ENCODE peak calls at places on chromosomes 6 and 20, in four cellular contexts. F, W, E and Z are unnamed samples.

GRCh38 chr6:104143757-104144156 is 716.0 kb downstream of the HACE1 start:
- DNase-seq in F (no peak), W (no peak), E (no peak), Z (no peak)

GRCh38 chr6:87832025-87832825 is 130.2 kb upstream of the AKIRIN2 start:
- DNase-seq in F (no peak), W (no peak), E (peak), Z (no peak)

GRCh38 chr6:92715991-92716390 is 703.4 kb downstream of the EPHA7 start:
- DNase-seq in F (no peak), W (no peak), E (no peak), Z (no peak)

GRCh38 chr20:58708246-58708931 is 15.8 kb downstream of the NPEPL1 start:
- DNase-seq in F (no peak), W (no peak), E (peak), Z (no peak)

GRCh38 chr6:20837189-20837588 is 302.9 kb downstream of the CDKAL1 start:
- DNase-seq in F (no peak), W (no peak), E (no peak), Z (no peak)

GRCh38 chr20:51541189-51542032 is 1.1 kb downstream of the NFATC2 start:
- DNase-seq in F (peak), W (no peak), E (no peak), Z (peak)

GRCh38 chr6:154969796-154970195 is 25.3 kb upstream of the TIAM2 start:
- DNase-seq in F (no peak), W (no peak), E (no peak), Z (no peak)

GRCh38 chr6:145372671-145373123 is 362.6 kb downstream of the EPM2A start:
- DNase-seq in F (peak), W (no peak), E (no peak), Z (no peak)

GRCh38 chr6:16136536-16137450 is 7.9 kb downstream of the MYLIP start:
- DNase-seq in F (no peak), W (peak), E (no peak), Z (peak)

GRCh38 chr6:73790572-73790971 is 94.6 kb downstream of the CD109 start:
- DNase-seq in F (no peak), W (no peak), E (no peak), Z (no peak)

GRCh38 chr6:85865665-85866372 is 223.1 kb upstream of the SYNCRIP start:
- DNase-seq in F (peak), W (peak), E (no peak), Z (no peak)

GRCh38 chr20:59648720-59649119 is 44.4 kb downstream of the PHACTR3 start:
- DNase-seq in F (no peak), W (no peak), E (no peak), Z (no peak)

GRCh38 chr6:129475477-129476247 is 234.3 kb downstream of the ARHGAP18 start:
- DNase-seq in F (no peak), W (no peak), E (no peak), Z (no peak)

GRCh38 chr6:37985355-37985754 is 165.8 kb downstream of the ZFAND3 start:
- DNase-seq in F (no peak), W (no peak), E (no peak), Z (no peak)

GRCh38 chr6:39881851-39882566 is 52.3 kb downstream of the MOCS1 start:
- DNase-seq in F (no peak), W (no peak), E (no peak), Z (no peak)

GRCh38 chr20:54431545-54431944 is 43.8 kb upstream of the DOK5 start:
- DNase-seq in F (no peak), W (no peak), E (no peak), Z (no peak)
- TF ChIP-seq ELF1 in F (no peak), W (no peak), E (no peak), Z (no peak)

DNA sequence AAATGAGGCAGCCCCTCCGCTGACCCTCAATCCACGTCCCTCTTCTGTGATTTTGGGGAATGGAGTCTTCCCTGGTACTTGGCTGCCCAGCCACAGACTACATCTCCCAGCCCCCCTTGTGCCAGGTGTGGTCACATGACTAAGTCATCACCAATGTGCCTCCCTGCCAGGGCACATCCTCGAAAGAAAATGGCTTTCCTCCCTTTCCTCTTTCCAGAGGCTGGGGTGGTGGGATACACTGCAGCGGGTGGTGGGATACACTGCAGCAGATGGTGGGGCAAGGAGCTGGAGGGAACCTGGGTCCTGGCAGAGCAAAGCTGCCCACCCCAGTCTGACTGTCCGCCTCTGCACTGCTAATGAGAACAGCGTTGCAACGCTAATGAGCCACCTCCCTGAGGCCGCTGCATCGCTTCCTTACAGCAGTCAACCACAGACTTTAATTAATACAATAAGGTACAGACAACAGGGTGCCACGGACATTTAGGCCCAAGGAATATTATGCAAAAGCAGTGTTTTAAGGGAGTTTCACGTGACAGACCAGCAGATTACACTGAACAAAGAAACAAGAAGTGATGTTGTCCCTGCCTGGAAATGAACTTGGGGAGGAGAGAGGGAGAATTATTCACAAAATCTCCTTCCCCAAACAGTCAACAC is 125.3 kb downstream of the PREX1 start:
- DNase-seq in F (no peak), W (no peak), E (peak), Z (no peak)
- TF ChIP-seq ELF1 in F (no peak), W (no peak), E (no peak), Z (no peak)

DNA sequence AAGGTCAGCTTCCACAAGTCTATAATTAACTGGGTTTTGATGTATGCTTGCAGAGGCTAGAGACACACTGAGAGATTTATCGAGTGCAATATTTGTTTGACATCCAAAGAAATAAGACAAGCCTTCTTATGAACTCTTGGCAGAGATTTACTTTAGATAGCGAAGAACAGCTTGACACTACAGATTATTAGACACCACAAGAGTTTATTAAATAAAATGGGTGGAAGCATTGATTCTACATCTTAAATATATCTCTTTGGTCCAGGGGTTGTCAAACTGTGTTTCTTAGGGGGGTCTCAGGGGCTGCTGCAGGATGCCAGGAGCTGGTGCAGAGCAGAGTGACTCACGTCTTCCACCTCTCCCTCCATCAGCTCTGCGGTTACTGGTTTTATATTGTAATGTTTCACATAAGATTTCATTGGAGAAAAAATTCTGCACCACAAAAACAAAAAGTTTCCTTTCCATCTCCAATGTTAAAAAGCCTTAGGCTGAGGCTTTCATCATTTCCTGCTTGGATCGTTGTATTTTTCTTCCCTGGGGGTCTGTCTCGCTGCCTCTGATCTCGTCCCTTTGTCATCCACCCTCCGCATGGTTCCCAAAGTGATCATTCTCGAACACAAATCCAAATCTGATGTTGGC is 176.2 kb upstream of the AHI1 start:
- DNase-seq in F (no peak), W (no peak), E (no peak), Z (no peak)
- TF ChIP-seq ELF1 in F (no peak), W (no peak), E (no peak), Z (no peak)

DNA sequence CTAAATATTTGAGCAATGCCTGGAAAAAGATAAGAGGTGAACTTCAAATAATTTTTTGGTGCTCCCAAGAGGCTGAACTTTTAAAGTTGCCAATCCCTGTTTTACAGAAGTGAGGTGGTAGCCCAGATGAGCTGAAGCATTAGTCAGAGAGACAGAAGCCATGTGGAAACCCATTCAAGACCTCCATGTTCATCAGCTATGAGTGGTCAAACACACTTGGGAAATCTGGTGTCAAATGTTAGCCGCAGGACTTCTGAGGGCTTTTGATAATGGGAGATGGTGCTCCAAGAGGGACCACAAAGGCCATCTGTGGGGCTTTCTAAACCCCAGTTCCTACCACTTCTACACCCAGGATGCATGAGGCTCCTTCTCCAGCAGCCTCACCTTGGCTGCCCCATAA is 77.5 kb upstream of the MRPS10 start:
- DNase-seq in F (no peak), W (no peak), E (no peak), Z (no peak)
- TF ChIP-seq ELF1 in F (no peak), W (no peak), E (no peak), Z (no peak)

DNA sequence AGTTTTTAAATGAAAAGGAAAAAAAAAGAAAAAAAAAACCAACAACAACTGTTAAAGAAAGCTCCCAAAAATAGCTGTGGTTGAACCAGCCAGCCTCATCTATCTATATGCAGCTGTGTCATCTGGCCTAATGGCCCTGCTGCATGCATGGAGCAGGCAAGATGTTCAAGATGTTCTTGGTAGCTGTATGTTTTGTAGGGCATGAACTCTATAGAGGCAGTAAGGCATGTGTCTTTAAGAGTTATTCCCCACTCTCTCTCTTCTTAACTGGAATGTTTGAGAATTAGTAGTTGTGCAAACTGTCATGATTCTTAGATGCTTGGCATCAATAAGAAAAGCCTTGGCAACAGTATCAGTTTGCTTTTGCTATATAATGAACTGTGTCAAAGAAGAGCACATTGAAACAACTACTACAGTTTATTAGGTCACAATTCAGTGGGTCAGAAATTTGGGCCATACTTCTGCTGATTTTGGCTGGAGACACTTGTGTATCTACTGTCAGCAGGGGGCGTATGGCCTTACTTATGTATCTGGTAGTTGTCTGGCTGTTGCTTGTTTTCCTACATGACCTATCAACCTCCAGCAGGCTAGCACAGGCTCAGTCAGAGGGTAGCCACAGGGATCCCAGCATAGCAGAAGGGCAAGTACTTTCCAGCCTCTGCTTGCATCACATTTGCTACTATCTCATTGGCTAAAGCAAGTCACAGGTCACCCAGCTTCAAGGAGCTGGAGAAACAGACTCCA is 56.1 kb upstream of the LAMP5 start:
- DNase-seq in F (peak), W (peak), E (no peak), Z (peak)
- TF ChIP-seq ELF1 in F (no peak), W (no peak), E (no peak), Z (no peak)

DNA sequence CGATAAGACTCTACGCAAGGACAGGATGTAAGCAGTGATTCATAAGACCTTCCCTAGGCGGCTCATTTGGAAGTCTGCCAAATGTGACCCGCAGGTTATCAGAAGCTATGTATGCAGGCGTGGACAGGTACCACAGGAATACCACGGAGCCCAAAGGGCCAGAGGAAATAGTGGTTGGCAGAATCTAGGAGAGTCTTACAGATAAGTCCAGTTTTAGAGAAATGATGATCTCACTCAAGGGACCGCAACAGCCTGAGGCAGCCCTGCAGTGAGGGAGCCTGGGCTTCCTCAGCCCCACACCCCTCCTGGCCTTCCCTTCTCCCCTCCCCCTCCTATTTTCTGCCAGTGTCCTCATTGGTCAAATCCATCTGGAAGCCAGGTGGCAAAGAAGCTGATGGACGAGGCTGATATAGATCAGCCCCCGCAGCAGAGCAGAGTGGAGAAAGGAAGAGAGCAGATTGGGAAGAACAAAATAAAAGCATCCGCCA is 110.6 kb downstream of the FNDC1 start:
- DNase-seq in F (no peak), W (peak), E (peak), Z (peak)
- TF ChIP-seq ELF1 in F (no peak), W (no peak), E (no peak), Z (no peak)

GRCh38 chr6:56497270-56497669 is 145.4 kb downstream of the DST start:
- DNase-seq in F (no peak), W (no peak), E (no peak), Z (no peak)
- TF ChIP-seq ELF1 in F (no peak), W (no peak), E (no peak), Z (no peak)

DNA sequence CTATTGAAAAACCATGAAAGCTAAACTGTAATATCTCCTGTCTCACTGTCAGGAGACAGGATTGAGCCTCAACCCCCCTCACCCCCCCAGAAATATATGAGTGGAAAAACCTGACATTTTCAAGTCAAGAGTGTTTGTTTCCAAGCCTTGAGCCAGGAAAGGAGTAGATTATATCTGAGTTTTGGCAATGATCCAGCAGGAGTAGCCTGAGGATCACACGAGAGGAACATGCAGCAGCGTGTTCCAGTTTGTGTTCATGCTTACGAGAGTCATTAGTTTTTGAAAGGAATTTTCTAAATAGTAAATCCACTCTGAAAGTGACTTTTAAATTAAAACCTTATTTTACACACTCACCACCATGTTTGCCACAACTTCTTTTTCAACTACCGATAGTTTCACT is 15.8 kb downstream of the IL22RA2 start:
- DNase-seq in F (no peak), W (no peak), E (peak), Z (no peak)
- TF ChIP-seq ELF1 in F (no peak), W (no peak), E (no peak), Z (no peak)